ENCODE peak calls at places on chromosomes 16 and 17, in six cellular contexts. F is GM13977; S is CD8-positive, alpha-beta T cell; E is AG04449; X is neural progenitor cell; G is dorsolateral prefrontal cortex. R is an unnamed sample.

GRCh38 chr16:73122604-73123386 is 74.9 kb upstream of the ZFHX3 start:
- DNase-seq in G (peak), X (no peak), F (no peak), S (no peak), E (no peak), R (no peak)

GRCh38 chr16:35908942-35909341 is 2449.5 kb downstream of the TP53TG3F start:
- DNase-seq in F (no peak), G (no peak), X (no peak), E (no peak), S (no peak), R (no peak)

GRCh38 chr17:45218895-45219661 is 2.6 kb upstream of the FMNL1 start:
- DNase-seq in G (peak), F (peak), X (peak), S (peak), E (peak), R (peak)

GRCh38 chr17:73545633-73546032 is 98.6 kb downstream of the SDK2 start:
- DNase-seq in X (no peak), F (no peak), S (no peak), G (no peak), E (no peak), R (no peak)

GRCh38 chr16:67110136-67110847 is 551 bp downstream of the PHAF1 start:
- DNase-seq in X (peak), S (no peak), G (no peak), F (no peak), E (no peak), R (peak)

GRCh38 chr16:22141746-22142145 is 20.6 kb upstream of the SDR42E2 start:
- DNase-seq in F (no peak), G (no peak), E (no peak), X (peak), S (no peak), R (no peak)

GRCh38 chr16:9192746-9193145 is 101.3 kb downstream of the HAPSTR1 start:
- DNase-seq in F (no peak), G (no peak), S (no peak), X (no peak), E (no peak), R (no peak)

GRCh38 chr17:48723555-48724239 is 712 bp downstream of the PRAC2 start:
- DNase-seq in S (no peak), F (no peak), X (peak), E (no peak), G (no peak), R (no peak)

GRCh38 chr17:41895617-41896016 is 23.1 kb downstream of the ACLY start:
- DNase-seq in X (no peak), S (no peak), F (no peak), E (no peak), G (no peak), R (no peak)

GRCh38 chr17:65268832-65269231 is 131.7 kb downstream of the RGS9 start:
- DNase-seq in F (no peak), S (no peak), G (no peak), X (no peak), E (peak), R (no peak)

GRCh38 chr17:79970576-79971068 is 65.0 kb downstream of the TBC1D16 start:
- DNase-seq in S (no peak), E (no peak), G (peak), F (no peak), X (peak), R (peak)

GRCh38 chr17:69581061-69581955 is 166.8 kb downstream of the MAP2K6 start:
- DNase-seq in G (no peak), E (no peak), F (peak), X (no peak), S (no peak), R (no peak)

GRCh38 chr16:46673320-46674013 is 15.5 kb downstream of the VPS35 start:
- DNase-seq in S (peak), G (peak), F (peak), X (peak), E (no peak), R (peak)

GRCh38 chr16:27217256-27217655 is 13.9 kb downstream of the KDM8 start:
- DNase-seq in X (peak), E (no peak), F (no peak), G (no peak), S (no peak), R (no peak)

GRCh38 chr17:55454906-55455474 is 33.4 kb upstream of the MMD start:
- DNase-seq in E (peak), G (no peak), S (no peak), X (no peak), F (no peak), R (no peak)

GRCh38 chr16:21283521-21284289 is 5.6 kb upstream of the CRYM start:
- DNase-seq in G (peak), E (no peak), S (no peak), X (peak), F (peak), R (peak)

GRCh38 chr16:65991149-65991701 is 375.3 kb upstream of the CDH5 start:
- DNase-seq in E (no peak), G (no peak), X (peak), F (no peak), S (no peak), R (no peak)

GRCh38 chr17:1002771-1003555 is 6.0 kb downstream of the TIMM22 start:
- DNase-seq in G (peak), X (no peak), S (no peak), F (no peak), E (no peak), R (no peak)

GRCh38 chr17:13350466-13350865 is 251.3 kb downstream of the HS3ST3A1 start:
- DNase-seq in G (no peak), F (no peak), E (no peak), S (no peak), X (no peak), R (no peak)

GRCh38 chr16:69179255-69180010 is 7.5 kb upstream of the SNTB2 start:
- DNase-seq in F (no peak), E (peak), X (no peak), G (no peak), S (no peak), R (no peak)

GRCh38 chr17:66541461-66542182 is 239.2 kb downstream of the PRKCA start:
- DNase-seq in E (no peak), S (no peak), G (peak), F (no peak), X (no peak), R (no peak)

GRCh38 chr17:12987120-12987519 is 30.7 kb downstream of the ELAC2 start:
- DNase-seq in F (no peak), S (no peak), G (no peak), X (peak), E (no peak), R (no peak)

GRCh38 chr17:66755101-66755943 is 79.6 kb upstream of the CACNG5 start:
- DNase-seq in E (no peak), X (no peak), F (no peak), S (no peak), G (no peak), R (no peak)

GRCh38 chr17:81394377-81394747 is 895 bp upstream of the BAHCC1 start:
- DNase-seq in G (no peak), S (no peak), E (no peak), F (no peak), X (no peak), R (no peak)

GRCh38 chr16:67034478-67034877 is 5.5 kb downstream of the CBFB start:
- DNase-seq in F (no peak), X (no peak), G (no peak), S (no peak), E (no peak), R (no peak)

DNA sequence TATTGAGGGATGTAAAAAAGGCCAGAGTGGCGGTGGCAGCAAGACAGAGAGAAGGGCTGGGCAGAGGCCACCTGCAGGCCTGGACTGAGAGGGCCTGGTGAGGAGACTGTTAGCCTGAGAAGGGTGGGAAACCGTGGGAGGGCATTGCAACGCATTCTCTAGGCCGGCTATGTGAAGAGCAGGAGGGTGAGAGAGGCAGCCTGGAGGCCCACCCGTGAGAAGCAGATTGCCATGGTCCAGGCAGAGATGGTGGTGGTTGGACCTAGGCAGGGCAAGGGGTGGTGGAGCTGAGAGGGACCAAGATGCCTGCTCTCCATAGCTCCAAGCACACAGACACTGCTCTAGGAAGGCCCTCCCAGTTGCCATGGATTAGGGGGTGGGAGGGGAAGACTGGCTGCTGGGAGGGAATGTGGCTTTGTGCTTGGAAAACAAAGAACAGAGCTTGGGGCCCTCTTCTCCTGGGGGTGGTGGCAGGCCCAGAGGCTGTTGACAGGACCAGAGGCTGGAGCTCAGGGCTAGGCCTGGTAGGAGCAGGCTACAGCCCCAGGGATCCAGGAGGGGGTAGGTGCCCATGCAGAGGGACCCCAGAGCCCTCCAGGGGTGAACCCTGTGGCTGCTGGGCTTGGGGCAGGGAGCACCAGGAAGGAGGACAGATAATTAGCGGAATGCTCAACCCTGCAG is 12.4 kb upstream of the TCAP start:
- DNase-seq in E (no peak), S (no peak), F (no peak), G (peak), X (peak), R (no peak)
- TF ChIP-seq CTCF in E (no peak), S (no peak), F (no peak), G (no peak), X (no peak), R (no peak)

DNA sequence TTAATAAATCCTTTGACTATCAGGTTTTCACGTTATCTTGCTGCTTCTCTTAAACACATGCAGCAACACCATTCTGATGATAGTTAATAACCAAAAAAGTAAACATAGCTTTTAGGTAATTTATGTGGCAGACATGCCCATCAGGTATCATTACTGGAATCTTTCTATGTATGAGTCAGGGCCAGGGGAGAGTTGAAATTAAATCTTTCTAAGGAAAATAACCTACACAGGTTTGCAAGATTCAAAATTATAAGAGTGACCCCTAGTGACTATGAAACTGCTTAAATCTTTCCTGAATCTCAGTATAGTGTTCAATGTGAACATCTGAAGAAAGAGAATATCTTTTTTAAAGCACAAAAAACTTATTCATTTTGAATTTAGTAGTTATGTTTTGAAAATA is 666.6 kb downstream of the CDH11 start:
- DNase-seq in F (no peak), S (no peak), E (no peak), X (no peak), G (no peak), R (no peak)
- TF ChIP-seq CTCF in F (no peak), S (no peak), E (peak), X (no peak), G (peak), R (no peak)

GRCh38 chr17:30278032-30278431 is 13.7 kb downstream of the BLMH start:
- DNase-seq in S (no peak), E (no peak), F (no peak), G (no peak), X (peak), R (no peak)
- TF ChIP-seq CTCF in S (peak), E (peak), F (peak), G (peak), X (peak), R (peak)

GRCh38 chr17:75679706-75680201 is 12.6 kb downstream of the SAP30BP start:
- DNase-seq in F (no peak), S (no peak), G (no peak), E (no peak), X (no peak), R (no peak)
- TF ChIP-seq CTCF in F (no peak), S (no peak), G (peak), E (no peak), X (no peak), R (no peak)

DNA sequence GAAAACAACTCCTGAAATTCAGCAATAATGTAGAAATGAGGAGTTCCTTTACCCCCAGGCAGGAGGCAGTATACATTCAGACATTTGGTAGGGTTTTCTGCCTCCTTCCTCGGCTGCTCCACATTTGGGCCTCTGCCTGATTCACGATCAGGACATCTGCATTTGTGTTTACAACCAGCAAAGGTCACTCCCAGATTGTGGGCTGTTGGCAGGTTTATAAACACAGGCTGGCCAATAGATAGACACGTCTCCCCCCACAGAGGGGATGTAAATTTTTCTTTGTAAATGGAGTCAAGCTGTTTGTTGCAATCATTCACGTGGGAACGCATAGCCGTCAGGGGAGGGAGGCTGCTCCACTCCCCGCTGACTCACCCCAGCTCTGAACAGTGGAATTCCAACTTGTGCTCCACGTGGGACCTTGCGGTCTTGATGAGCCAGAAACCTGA is 252.1 kb upstream of the N4BP1 start:
- DNase-seq in F (no peak), S (no peak), E (no peak), G (no peak), X (peak), R (no peak)
- TF ChIP-seq CTCF in F (peak), S (no peak), E (no peak), G (no peak), X (peak), R (no peak)

GRCh38 chr16:87809150-87809902 is 43.5 kb upstream of the KLHDC4 start:
- DNase-seq in F (peak), G (no peak), X (no peak), E (no peak), S (no peak), R (no peak)

GRCh38 chr16:87806246-87806607 is 40.4 kb upstream of the KLHDC4 start:
- DNase-seq in G (no peak), F (no peak), X (no peak), S (no peak), E (no peak), R (no peak)

GRCh38 chr16:87808108-87808507 is 42.3 kb upstream of the KLHDC4 start:
- DNase-seq in G (no peak), S (no peak), F (no peak), E (no peak), X (no peak), R (no peak)

GRCh38 chr16:87803385-87803784 is 37.6 kb upstream of the KLHDC4 start:
- DNase-seq in X (no peak), F (no peak), S (no peak), E (no peak), G (no peak), R (no peak)

GRCh38 chr16:87806608-87807546 is 41.1 kb upstream of the KLHDC4 start:
- DNase-seq in F (peak), X (no peak), S (peak), E (peak), G (peak), R (no peak)
- TF ChIP-seq CTCF in F (no peak), X (no peak), S (no peak), E (no peak), G (no peak), R (no peak)

GRCh38 chr16:1781254-1781653 is 1.1 kb downstream of the SPSB3 start:
- DNase-seq in F (no peak), G (peak), X (no peak), E (no peak), S (no peak), R (no peak)

GRCh38 chr16:1779741-1780676 is 2.4 kb downstream of the SPSB3 start:
- DNase-seq in S (no peak), E (no peak), X (no peak), F (no peak), G (no peak), R (no peak)

GRCh38 chr16:1780677-1781072 is 1.7 kb downstream of the SPSB3 start:
- DNase-seq in X (no peak), E (no peak), F (no peak), G (no peak), S (no peak), R (no peak)

GRCh38 chr16:1782408-1783247 is at the start of the genes NUBP2 and SPSB3:
- DNase-seq in E (peak), F (peak), G (peak), S (peak), X (peak), R (peak)

DNA sequence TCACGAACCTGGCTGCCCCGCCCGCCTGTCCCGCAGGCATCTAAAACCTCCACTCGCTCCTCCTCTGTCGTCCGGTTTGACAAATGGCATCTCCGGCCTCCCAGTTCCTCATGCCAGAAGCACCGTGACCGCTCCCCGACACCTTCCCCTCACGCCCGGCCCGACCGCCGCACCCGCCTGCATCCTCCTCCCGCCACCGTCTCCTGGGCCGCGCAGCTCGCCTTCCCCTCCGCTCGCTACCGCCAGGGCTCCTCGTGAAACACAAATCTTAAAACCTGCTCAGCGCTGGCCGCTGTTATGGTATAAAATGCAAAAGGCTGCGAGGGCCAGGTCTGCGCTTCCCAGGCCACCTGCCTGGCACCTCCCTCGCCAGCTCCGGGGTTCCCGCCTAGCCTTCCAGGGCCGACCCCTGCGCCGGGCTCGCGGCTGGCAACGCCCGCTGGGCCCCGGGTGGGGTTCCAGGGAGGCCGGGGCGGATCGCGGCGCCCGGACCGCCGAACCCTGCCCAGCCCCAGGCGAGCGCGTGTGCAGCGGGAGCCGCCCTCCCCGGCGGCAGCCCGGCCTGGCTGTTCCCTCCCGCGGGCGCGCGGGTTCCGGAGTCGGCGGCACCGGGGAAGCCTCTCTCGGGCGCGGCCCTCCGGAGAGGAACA is 488 bp downstream of the SPSB3 start:
- DNase-seq in S (no peak), F (no peak), X (peak), E (no peak), G (peak), R (no peak)
- TF ChIP-seq CTCF in S (peak), F (no peak), X (peak), E (peak), G (no peak), R (peak)